ENCODE peak calls at places on chromosomes 11 and 22, in nine cellular contexts. F is NCI-H460; W is nephron progenitor cell; E is MV-4-11; V is body of pancreas; H is mucosa of gallbladder; O is HEK293T; T is stimulated activated CD4-positive, alpha-beta T cell treated with anti-CD3 and anti-CD28 coated beads, TNF-alpha, amount 100 ng/mL, for 1 hour; X is NCI-H2171 treated with DMSO at 0.1 percent for 48 hours. A is an unnamed sample.

GRCh38 chr11:13606701-13607100 is 61.8 kb upstream of the FAR1 start:
- DNase-seq in T (no peak), F (no peak), O (no peak), X (no peak), H (no peak), E (no peak), V (no peak), W (no peak), A (no peak)

GRCh38 chr22:26169312-26170111 is at the start of gene SEZ6L:
- DNase-seq in H (no peak), W (peak), E (peak), X (peak), V (no peak), F (no peak), O (peak), T (no peak), A (no peak)

GRCh38 chr11:46649180-46649738 is 31.9 kb downstream of the ATG13 start:
- DNase-seq in V (no peak), F (no peak), O (no peak), H (peak), E (no peak), T (no peak), X (peak), W (no peak), A (peak)

GRCh38 chr22:27554106-27554814 is 247.3 kb downstream of the MN1 start:
- DNase-seq in W (no peak), F (no peak), T (no peak), O (peak), E (no peak), X (no peak), H (peak), V (no peak), A (no peak)

GRCh38 chr22:30400159-30400558 is 3.3 kb downstream of the SEC14L2 start:
- DNase-seq in E (no peak), V (no peak), F (no peak), W (no peak), T (no peak), H (no peak), O (no peak), X (peak), A (no peak)

GRCh38 chr11:43315966-43316365 is 4.2 kb downstream of the API5 start:
- DNase-seq in O (no peak), T (no peak), F (no peak), H (no peak), V (no peak), E (peak), X (no peak), W (no peak), A (no peak)

GRCh38 chr11:23563591-23563990 is 703.3 kb upstream of the CCDC179 start:
- DNase-seq in V (no peak), H (no peak), X (no peak), O (no peak), T (no peak), F (no peak), W (no peak), E (no peak), A (no peak)

GRCh38 chr11:106398396-106399074 is 321.1 kb downstream of the AASDHPPT start:
- DNase-seq in X (no peak), T (no peak), V (no peak), W (peak), E (no peak), F (no peak), H (no peak), O (no peak), A (peak)

GRCh38 chr22:39144101-39144815 is 8.2 kb downstream of the CBX7 start:
- DNase-seq in F (no peak), H (peak), O (no peak), T (no peak), V (no peak), W (no peak), X (no peak), E (peak), A (peak)

GRCh38 chr11:8809185-8809584 is 101.8 kb upstream of the AKIP1 start:
- DNase-seq in X (no peak), W (no peak), E (no peak), T (no peak), V (no peak), H (no peak), F (no peak), O (no peak), A (no peak)

GRCh38 chr11:75350743-75351540 is 519 bp downstream of the ARRB1 start:
- DNase-seq in F (no peak), T (no peak), W (peak), E (peak), H (no peak), V (peak), X (peak), O (peak), A (no peak)

GRCh38 chr11:123822022-123822421 is 15.9 kb upstream of the OR6M1 start:
- DNase-seq in W (no peak), V (peak), O (no peak), H (peak), F (no peak), X (no peak), T (no peak), E (no peak), A (no peak)

GRCh38 chr11:105915036-105915435 is 107.0 kb downstream of the MSANTD4 start:
- DNase-seq in O (no peak), W (no peak), F (no peak), X (no peak), T (no peak), H (no peak), E (no peak), V (no peak), A (no peak)

GRCh38 chr22:33109532-33110148 is 51.5 kb upstream of the SYN3 start:
- DNase-seq in V (no peak), F (no peak), W (no peak), T (no peak), O (no peak), X (peak), H (no peak), E (no peak), A (no peak)

GRCh38 chr11:19714093-19714386 is 1.4 kb downstream of the NAV2 start:
- DNase-seq in V (no peak), E (no peak), W (no peak), O (no peak), F (no peak), X (no peak), H (no peak), T (no peak), A (no peak)

GRCh38 chr22:20530368-20531153 is 23.2 kb downstream of the MED15 start:
- DNase-seq in O (no peak), T (no peak), X (no peak), V (no peak), W (no peak), H (no peak), F (peak), E (no peak), A (peak)

GRCh38 chr11:12159351-12160099 is 49.1 kb downstream of the MICAL2 start:
- DNase-seq in F (no peak), V (no peak), H (no peak), T (no peak), X (no peak), O (no peak), W (no peak), E (peak), A (peak)

GRCh38 chr22:17890245-17890671 is 116.0 kb upstream of the BID start:
- DNase-seq in E (no peak), H (no peak), W (no peak), X (peak), O (no peak), F (no peak), V (no peak), T (no peak), A (no peak)

GRCh38 chr11:129066229-129066628 is 123.6 kb upstream of the TP53AIP1 start:
- DNase-seq in T (no peak), H (no peak), E (no peak), W (no peak), F (no peak), X (no peak), O (no peak), V (no peak), A (no peak)

GRCh38 chr11:114075891-114076441 is 16.5 kb downstream of the ZBTB16 start:
- DNase-seq in O (peak), W (peak), X (peak), T (no peak), F (no peak), H (no peak), E (no peak), V (no peak), A (peak)

A was measured in HFFc6.